ENCODE peak calls at places on chromosomes 6 and 20, in seven cellular contexts. Z is AG10803, Y is breast epithelium, V is adrenal gland, O is kidney, I is adipocyte, E is aorta. N is an unnamed sample.

GRCh38 chr6:17015551-17016381 is 86.1 kb upstream of the STMND1 start:
- DNase-seq in Z (no peak), Y (no peak), V (no peak), O (peak), I (no peak), E (peak), N (no peak)

GRCh38 chr20:64131406-64131805 is 24.0 kb upstream of the NPBWR2 start:
- DNase-seq in Z (peak), Y (no peak), V (peak), O (peak), I (peak), E (peak), N (no peak)

GRCh38 chr6:106486236-106486635 is 125.7 kb downstream of the CRYBG1 start:
- DNase-seq in Z (peak), Y (no peak), V (no peak), O (no peak), I (no peak), E (no peak), N (no peak)

GRCh38 chr6:141394565-141395051 is 738.1 kb upstream of the GJE1 start:
- DNase-seq in Z (no peak), Y (no peak), V (no peak), O (peak), I (no peak), E (no peak), N (no peak)

GRCh38 chr20:1533059-1533458 is 24.4 kb downstream of the SIRPD start:
- DNase-seq in Z (no peak), Y (no peak), V (no peak), O (no peak), I (no peak), E (no peak), N (no peak)

GRCh38 chr6:94127716-94128115 is 708.4 kb upstream of the EPHA7 start:
- DNase-seq in Z (no peak), Y (no peak), V (no peak), O (no peak), I (no peak), E (no peak), N (no peak)

GRCh38 chr20:50663095-50663821 is 28.1 kb downstream of the RIPOR3 start:
- DNase-seq in Z (no peak), Y (peak), V (peak), O (peak), I (no peak), E (no peak), N (no peak)

GRCh38 chr20:16566080-16566479 is 7.2 kb downstream of the KIF16B start:
- DNase-seq in Z (no peak), Y (no peak), V (no peak), O (no peak), I (no peak), E (no peak), N (no peak)

GRCh38 chr6:89977808-89978748 is 83.8 kb downstream of the GJA10 start:
- DNase-seq in Z (peak), Y (no peak), V (peak), O (no peak), I (no peak), E (no peak), N (no peak)

GRCh38 chr20:6588296-6588695 is 179.2 kb upstream of the BMP2 start:
- DNase-seq in Z (no peak), Y (no peak), V (no peak), O (no peak), I (no peak), E (no peak), N (no peak)

GRCh38 chr6:129863664-129864063 is 2.5 kb upstream of the TMEM244 start:
- DNase-seq in Z (peak), Y (no peak), V (no peak), O (no peak), I (peak), E (no peak), N (no peak)

GRCh38 chr20:3744806-3745685 is 12.6 kb downstream of the HSPA12B start:
- DNase-seq in Z (no peak), Y (no peak), V (peak), O (peak), I (no peak), E (peak), N (peak)

GRCh38 chr6:56329296-56330050 is 82.1 kb upstream of the COL21A1 start:
- DNase-seq in Z (peak), Y (no peak), V (no peak), O (no peak), I (peak), E (no peak), N (no peak)

GRCh38 chr6:143802833-143803565 is 40.1 kb upstream of the LTV1 start:
- DNase-seq in Z (peak), Y (no peak), V (no peak), O (no peak), I (peak), E (no peak), N (no peak)

GRCh38 chr20:37376324-37376723 is 30.4 kb downstream of the SRC start:
- DNase-seq in Z (no peak), Y (no peak), V (no peak), O (no peak), I (no peak), E (no peak), N (no peak)

GRCh38 chr6:137882225-137882961 is 15.3 kb downstream of the TNFAIP3 start:
- DNase-seq in Z (peak), Y (no peak), V (no peak), O (no peak), I (peak), E (no peak), N (no peak)

GRCh38 chr6:45437441-45437820 is 59.7 kb upstream of the SUPT3H start:
- DNase-seq in Z (no peak), Y (no peak), V (no peak), O (no peak), I (no peak), E (no peak), N (no peak)

GRCh38 chr6:36239710-36240256 is 30.1 kb upstream of the PNPLA1 start:
- DNase-seq in Z (no peak), Y (no peak), V (no peak), O (no peak), I (no peak), E (no peak), N (no peak)

GRCh38 chr6:53664623-53665022 is 933 bp downstream of the KLHL31 start:
- DNase-seq in Z (no peak), Y (no peak), V (no peak), O (no peak), I (no peak), E (no peak), N (no peak)

GRCh38 chr6:108847738-108848115 is 495 bp upstream of the ARMC2 start:
- DNase-seq in Z (no peak), Y (no peak), V (no peak), O (no peak), I (no peak), E (no peak), N (no peak)

GRCh38 chr6:139013185-139013800 is 15.3 kb upstream of the ABRACL start:
- DNase-seq in Z (no peak), Y (no peak), V (no peak), O (no peak), I (no peak), E (no peak), N (no peak)

GRCh38 chr20:103456-103855 is 16.0 kb downstream of the DEFB125 start:
- DNase-seq in Z (no peak), Y (no peak), V (no peak), O (peak), I (no peak), E (no peak), N (no peak)

GRCh38 chr20:25249198-25249931 is 1.5 kb downstream of the PYGB start:
- DNase-seq in Z (no peak), Y (peak), V (no peak), O (no peak), I (peak), E (no peak), N (no peak)

GRCh38 chr6:137120748-137121147 is 52.7 kb downstream of the IL22RA2 start:
- DNase-seq in Z (no peak), Y (no peak), V (no peak), O (no peak), I (no peak), E (no peak), N (no peak)

GRCh38 chr6:19880066-19880465 is 42.9 kb downstream of the ID4 start:
- DNase-seq in Z (no peak), Y (no peak), V (no peak), O (no peak), I (no peak), E (no peak), N (no peak)

GRCh38 chr6:92125681-92126080 is 1293.7 kb downstream of the EPHA7 start:
- DNase-seq in Z (no peak), Y (no peak), V (no peak), O (no peak), I (no peak), E (no peak), N (no peak)

GRCh38 chr6:21847712-21848111 is 254.2 kb downstream of the SOX4 start:
- DNase-seq in Z (no peak), Y (no peak), V (no peak), O (no peak), I (no peak), E (no peak), N (no peak)

GRCh38 chr20:49320460-49320859 is 42.6 kb upstream of the ZNFX1 start:
- DNase-seq in Z (peak), Y (no peak), V (no peak), O (no peak), I (peak), E (no peak), N (no peak)

GRCh38 chr6:2396856-2397640 is 151.6 kb upstream of the GMDS start:
- DNase-seq in Z (peak), Y (peak), V (peak), O (peak), I (peak), E (peak), N (no peak)

GRCh38 chr20:35260426-35260825 is 17.5 kb downstream of the MMP24OS start:
- DNase-seq in Z (no peak), Y (peak), V (no peak), O (no peak), I (no peak), E (no peak), N (no peak)

GRCh38 chr6:112434896-112435295 is 87.8 kb downstream of the RFPL4B start:
- DNase-seq in Z (no peak), Y (no peak), V (no peak), O (no peak), I (no peak), E (no peak), N (no peak)

GRCh38 chr20:13995086-13995665 is at the start of gene MACROD2:
- DNase-seq in Z (peak), Y (peak), V (peak), O (peak), I (peak), E (peak), N (peak)

GRCh38 chr20:25053207-25054132 is 4.5 kb downstream of the ACSS1 start:
- DNase-seq in Z (peak), Y (peak), V (peak), O (peak), I (peak), E (peak), N (no peak)

GRCh38 chr20:62978559-62978938 is 26.0 kb downstream of the SLC17A9 start:
- DNase-seq in Z (no peak), Y (no peak), V (no peak), O (no peak), I (no peak), E (no peak), N (no peak)
- H3K4me3 ChIP-seq in Z (no peak), Y (no peak), V (no peak), O (no peak), I (no peak), E (no peak), N (no peak)

GRCh38 chr6:28635547-28636158 is 110.0 kb downstream of the GPX5 start:
- DNase-seq in Z (no peak), Y (no peak), V (no peak), O (no peak), I (no peak), E (no peak), N (no peak)

GRCh38 chr6:28634406-28634757 is 108.7 kb downstream of the GPX5 start:
- DNase-seq in Z (no peak), Y (no peak), V (no peak), O (no peak), I (no peak), E (no peak), N (no peak)

GRCh38 chr6:28633445-28634215 is 107.9 kb downstream of the GPX5 start:
- DNase-seq in Z (no peak), Y (no peak), V (no peak), O (no peak), I (no peak), E (no peak), N (no peak)

GRCh38 chr6:28632326-28632851 is 106.7 kb downstream of the GPX5 start:
- DNase-seq in Z (no peak), Y (no peak), V (no peak), O (no peak), I (no peak), E (no peak), N (no peak)

GRCh38 chr6:28634758-28635546 is 109.3 kb downstream of the GPX5 start:
- DNase-seq in Z (no peak), Y (no peak), V (no peak), O (no peak), I (peak), E (no peak), N (no peak)
- H3K4me3 ChIP-seq in Z (peak), Y (peak), V (no peak), O (peak), I (peak), E (no peak), N (peak)

GRCh38 chr6:31083742-31084354 is 28.5 kb downstream of the C6orf15 start:
- DNase-seq in Z (peak), Y (no peak), V (peak), O (no peak), I (peak), E (peak), N (no peak)

GRCh38 chr6:31076611-31077010 is 35.8 kb downstream of the C6orf15 start:
- DNase-seq in Z (no peak), Y (no peak), V (no peak), O (no peak), I (no peak), E (no peak), N (no peak)

GRCh38 chr6:31081872-31082271 is 30.5 kb downstream of the C6orf15 start:
- DNase-seq in Z (no peak), Y (peak), V (no peak), O (no peak), I (no peak), E (no peak), N (no peak)

GRCh38 chr6:31075528-31075927 is 36.8 kb downstream of the C6orf15 start:
- DNase-seq in Z (peak), Y (no peak), V (no peak), O (no peak), I (peak), E (no peak), N (no peak)

GRCh38 chr6:31079656-31080261 is 32.6 kb downstream of the C6orf15 start:
- DNase-seq in Z (peak), Y (peak), V (peak), O (no peak), I (peak), E (peak), N (no peak)
- H3K4me3 ChIP-seq in Z (no peak), Y (peak), V (no peak), O (no peak), I (no peak), E (no peak), N (no peak)

GRCh38 chr20:53611449-53611894 is 17.8 kb upstream of the ZNF217 start:
- DNase-seq in Z (peak), Y (no peak), V (no peak), O (no peak), I (peak), E (peak), N (peak)

GRCh38 chr20:53606364-53606985 is 12.8 kb upstream of the ZNF217 start:
- DNase-seq in Z (peak), Y (no peak), V (peak), O (no peak), I (peak), E (no peak), N (no peak)

GRCh38 chr20:53608456-53609413 is 15.1 kb upstream of the ZNF217 start:
- DNase-seq in Z (peak), Y (peak), V (no peak), O (no peak), I (no peak), E (peak), N (no peak)

GRCh38 chr20:53608071-53608455 is 14.4 kb upstream of the ZNF217 start:
- DNase-seq in Z (no peak), Y (no peak), V (no peak), O (no peak), I (no peak), E (no peak), N (no peak)

DNA sequence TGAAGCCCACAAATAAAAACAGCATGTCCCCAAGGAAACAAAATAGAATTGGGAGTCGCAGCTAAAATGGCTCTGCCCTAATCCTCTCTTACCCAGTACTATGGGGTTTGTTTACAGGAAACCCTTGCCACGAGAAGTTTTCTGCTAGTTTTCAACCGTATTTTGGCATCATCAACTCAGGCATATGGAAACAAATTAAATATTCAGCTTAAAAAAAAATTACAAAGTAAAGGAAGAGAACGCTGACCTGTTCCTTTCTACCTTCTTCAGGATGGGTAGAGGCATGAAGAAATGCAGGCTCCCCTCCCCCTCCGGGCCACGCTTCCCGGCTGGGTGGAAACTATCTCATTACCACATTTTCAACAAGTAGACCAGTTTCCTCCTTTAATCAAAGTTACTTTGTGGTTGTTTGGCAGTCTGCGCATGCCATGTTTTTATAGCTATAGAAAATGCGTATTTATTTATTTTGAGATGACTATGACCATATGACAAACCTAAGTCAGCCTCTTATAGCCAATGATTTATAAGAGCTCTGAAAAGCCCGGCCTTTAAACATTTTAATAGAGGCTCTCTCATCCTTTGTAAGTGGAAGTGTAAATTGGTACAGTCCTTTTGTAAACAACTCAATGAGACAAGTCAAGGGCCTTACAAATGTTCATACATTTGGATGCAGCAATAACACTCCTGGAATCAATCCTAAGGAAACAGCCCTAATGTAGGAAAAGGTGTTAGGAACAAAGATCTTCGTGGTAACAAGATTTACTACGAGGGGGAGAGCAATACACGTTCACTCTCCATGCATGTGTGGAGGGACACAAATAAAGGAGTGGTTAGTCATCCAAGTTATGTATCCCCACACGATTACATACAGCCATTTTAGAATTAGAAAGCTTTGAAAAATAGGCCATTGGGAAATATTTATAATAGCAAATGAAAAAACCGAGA is 16.1 kb upstream of the ZNF217 start:
- DNase-seq in Z (peak), Y (peak), V (no peak), O (no peak), I (peak), E (peak), N (peak)
- H3K4me3 ChIP-seq in Z (no peak), Y (no peak), V (no peak), O (no peak), I (no peak), E (no peak), N (peak)